ENCODE peak calls at places on chromosomes 7 and 10, in nine cellular contexts. One of them, this sample, is unnamed.

GRCh38 chr10:58254644-58255043 is 13.1 kb downstream of the IPMK start:
- DNase-seq in NB4: no peak
- DNase-seq in iris pigment epithelial cell: no peak
- DNase-seq in NCI-H2029 treated with DMSO at 0.1 percent for 48 hours: no peak
- DNase-seq in mammary epithelial cell: no peak
- DNase-seq in naive B cell: no peak
- DNase-seq in EL: no peak
- DNase-seq in activated naive CD4-positive, alpha-beta T cell: no peak
- DNase-seq in OCI-LY7: no peak
- DNase-seq in this sample: no peak

GRCh38 chr7:100908512-100908911 is 12.8 kb upstream of the ACHE start:
- DNase-seq in mammary epithelial cell: no peak
- DNase-seq in NCI-H2029 treated with DMSO at 0.1 percent for 48 hours: no peak
- DNase-seq in activated naive CD4-positive, alpha-beta T cell: no peak
- DNase-seq in naive B cell: no peak
- DNase-seq in OCI-LY7: no peak
- DNase-seq in NB4: no peak
- DNase-seq in iris pigment epithelial cell: no peak
- DNase-seq in EL: no peak
- DNase-seq in this sample: no peak

GRCh38 chr7:132939495-132939894 is 142.4 kb downstream of the CHCHD3 start:
- DNase-seq in EL: no peak
- DNase-seq in OCI-LY7: no peak
- DNase-seq in naive B cell: no peak
- DNase-seq in NB4: no peak
- DNase-seq in activated naive CD4-positive, alpha-beta T cell: no peak
- DNase-seq in NCI-H2029 treated with DMSO at 0.1 percent for 48 hours: peak
- DNase-seq in iris pigment epithelial cell: no peak
- DNase-seq in mammary epithelial cell: no peak
- DNase-seq in this sample: no peak

GRCh38 chr7:156752371-156753297 is 112.1 kb downstream of the RNF32 start:
- DNase-seq in OCI-LY7: no peak
- DNase-seq in iris pigment epithelial cell: peak
- DNase-seq in NB4: no peak
- DNase-seq in EL: no peak
- DNase-seq in activated naive CD4-positive, alpha-beta T cell: no peak
- DNase-seq in NCI-H2029 treated with DMSO at 0.1 percent for 48 hours: no peak
- DNase-seq in naive B cell: no peak
- DNase-seq in mammary epithelial cell: no peak
- DNase-seq in this sample: no peak

GRCh38 chr10:126216221-126216701 is 172.0 kb downstream of the ADAM12 start:
- DNase-seq in NB4: no peak
- DNase-seq in naive B cell: no peak
- DNase-seq in NCI-H2029 treated with DMSO at 0.1 percent for 48 hours: no peak
- DNase-seq in mammary epithelial cell: no peak
- DNase-seq in EL: peak
- DNase-seq in activated naive CD4-positive, alpha-beta T cell: no peak
- DNase-seq in iris pigment epithelial cell: no peak
- DNase-seq in OCI-LY7: no peak
- DNase-seq in this sample: no peak

GRCh38 chr7:102412548-102412947 is 16.4 kb downstream of the PRKRIP1 start:
- DNase-seq in NB4: peak
- DNase-seq in OCI-LY7: peak
- DNase-seq in EL: peak
- DNase-seq in mammary epithelial cell: no peak
- DNase-seq in naive B cell: no peak
- DNase-seq in activated naive CD4-positive, alpha-beta T cell: peak
- DNase-seq in iris pigment epithelial cell: peak
- DNase-seq in NCI-H2029 treated with DMSO at 0.1 percent for 48 hours: no peak
- DNase-seq in this sample: no peak

GRCh38 chr10:124307531-124308350 is 111.0 kb downstream of the OAT start:
- DNase-seq in mammary epithelial cell: no peak
- DNase-seq in OCI-LY7: no peak
- DNase-seq in naive B cell: no peak
- DNase-seq in EL: no peak
- DNase-seq in iris pigment epithelial cell: no peak
- DNase-seq in NB4: no peak
- DNase-seq in NCI-H2029 treated with DMSO at 0.1 percent for 48 hours: no peak
- DNase-seq in activated naive CD4-positive, alpha-beta T cell: no peak
- DNase-seq in this sample: peak

GRCh38 chr7:113968713-113969112 is 49.9 kb upstream of the PPP1R3A start:
- DNase-seq in OCI-LY7: no peak
- DNase-seq in NCI-H2029 treated with DMSO at 0.1 percent for 48 hours: no peak
- DNase-seq in naive B cell: no peak
- DNase-seq in NB4: no peak
- DNase-seq in activated naive CD4-positive, alpha-beta T cell: no peak
- DNase-seq in mammary epithelial cell: no peak
- DNase-seq in iris pigment epithelial cell: no peak
- DNase-seq in EL: no peak
- DNase-seq in this sample: no peak

GRCh38 chr10:64261092-64261491 is 739.9 kb downstream of the REEP3 start:
- DNase-seq in OCI-LY7: no peak
- DNase-seq in NCI-H2029 treated with DMSO at 0.1 percent for 48 hours: no peak
- DNase-seq in activated naive CD4-positive, alpha-beta T cell: no peak
- DNase-seq in EL: no peak
- DNase-seq in mammary epithelial cell: no peak
- DNase-seq in iris pigment epithelial cell: no peak
- DNase-seq in NB4: no peak
- DNase-seq in naive B cell: no peak
- DNase-seq in this sample: no peak

GRCh38 chr7:112014347-112014746 is 191.9 kb downstream of the DOCK4 start:
- DNase-seq in iris pigment epithelial cell: no peak
- DNase-seq in EL: no peak
- DNase-seq in NB4: no peak
- DNase-seq in activated naive CD4-positive, alpha-beta T cell: no peak
- DNase-seq in OCI-LY7: no peak
- DNase-seq in naive B cell: no peak
- DNase-seq in NCI-H2029 treated with DMSO at 0.1 percent for 48 hours: no peak
- DNase-seq in mammary epithelial cell: no peak
- DNase-seq in this sample: no peak

GRCh38 chr10:101828734-101829551 is 10.7 kb upstream of the OGA start:
- DNase-seq in EL: no peak
- DNase-seq in mammary epithelial cell: no peak
- DNase-seq in OCI-LY7: no peak
- DNase-seq in iris pigment epithelial cell: no peak
- DNase-seq in activated naive CD4-positive, alpha-beta T cell: no peak
- DNase-seq in NCI-H2029 treated with DMSO at 0.1 percent for 48 hours: no peak
- DNase-seq in NB4: no peak
- DNase-seq in naive B cell: no peak
- DNase-seq in this sample: peak

GRCh38 chr7:50273870-50274269 is 30.6 kb upstream of the IKZF1 start:
- DNase-seq in NCI-H2029 treated with DMSO at 0.1 percent for 48 hours: no peak
- DNase-seq in activated naive CD4-positive, alpha-beta T cell: no peak
- DNase-seq in OCI-LY7: no peak
- DNase-seq in NB4: peak
- DNase-seq in EL: no peak
- DNase-seq in iris pigment epithelial cell: no peak
- DNase-seq in mammary epithelial cell: no peak
- DNase-seq in naive B cell: no peak
- DNase-seq in this sample: no peak

GRCh38 chr10:8133146-8133545 is 78.7 kb downstream of the GATA3 start:
- DNase-seq in NB4: peak
- DNase-seq in iris pigment epithelial cell: no peak
- DNase-seq in naive B cell: no peak
- DNase-seq in mammary epithelial cell: peak
- DNase-seq in NCI-H2029 treated with DMSO at 0.1 percent for 48 hours: no peak
- DNase-seq in activated naive CD4-positive, alpha-beta T cell: no peak
- DNase-seq in OCI-LY7: no peak
- DNase-seq in EL: no peak
- DNase-seq in this sample: no peak

GRCh38 chr7:26190417-26190869 is 10.1 kb downstream of the HNRNPA2B1 start:
- DNase-seq in NB4: no peak
- DNase-seq in naive B cell: no peak
- DNase-seq in iris pigment epithelial cell: no peak
- DNase-seq in OCI-LY7: no peak
- DNase-seq in EL: no peak
- DNase-seq in mammary epithelial cell: no peak
- DNase-seq in activated naive CD4-positive, alpha-beta T cell: no peak
- DNase-seq in NCI-H2029 treated with DMSO at 0.1 percent for 48 hours: no peak
- DNase-seq in this sample: no peak

GRCh38 chr7:42065942-42066341 is 171.1 kb downstream of the GLI3 start:
- DNase-seq in mammary epithelial cell: no peak
- DNase-seq in NB4: no peak
- DNase-seq in iris pigment epithelial cell: peak
- DNase-seq in naive B cell: no peak
- DNase-seq in activated naive CD4-positive, alpha-beta T cell: no peak
- DNase-seq in NCI-H2029 treated with DMSO at 0.1 percent for 48 hours: no peak
- DNase-seq in OCI-LY7: no peak
- DNase-seq in EL: no peak
- DNase-seq in this sample: no peak

GRCh38 chr10:27285093-27285492 is 44.5 kb upstream of the ACBD5 start:
- DNase-seq in OCI-LY7: peak
- DNase-seq in naive B cell: no peak
- DNase-seq in NCI-H2029 treated with DMSO at 0.1 percent for 48 hours: no peak
- DNase-seq in NB4: peak
- DNase-seq in EL: peak
- DNase-seq in mammary epithelial cell: peak
- DNase-seq in iris pigment epithelial cell: peak
- DNase-seq in activated naive CD4-positive, alpha-beta T cell: peak
- DNase-seq in this sample: no peak

GRCh38 chr10:11975795-11976194 is 66.8 kb downstream of the UPF2 start:
- DNase-seq in iris pigment epithelial cell: no peak
- DNase-seq in OCI-LY7: no peak
- DNase-seq in NB4: no peak
- DNase-seq in mammary epithelial cell: peak
- DNase-seq in activated naive CD4-positive, alpha-beta T cell: no peak
- DNase-seq in naive B cell: no peak
- DNase-seq in NCI-H2029 treated with DMSO at 0.1 percent for 48 hours: no peak
- DNase-seq in EL: no peak
- DNase-seq in this sample: no peak

GRCh38 chr7:31134246-31135188 is 82.4 kb downstream of the ADCYAP1R1 start:
- DNase-seq in NCI-H2029 treated with DMSO at 0.1 percent for 48 hours: peak
- DNase-seq in iris pigment epithelial cell: peak
- DNase-seq in mammary epithelial cell: peak
- DNase-seq in naive B cell: peak
- DNase-seq in OCI-LY7: peak
- DNase-seq in NB4: peak
- DNase-seq in EL: peak
- DNase-seq in activated naive CD4-positive, alpha-beta T cell: no peak
- DNase-seq in this sample: peak

GRCh38 chr10:70778267-70778924 is 6.8 kb downstream of the TBATA start:
- DNase-seq in iris pigment epithelial cell: no peak
- DNase-seq in activated naive CD4-positive, alpha-beta T cell: no peak
- DNase-seq in OCI-LY7: no peak
- DNase-seq in naive B cell: no peak
- DNase-seq in mammary epithelial cell: no peak
- DNase-seq in EL: no peak
- DNase-seq in NB4: no peak
- DNase-seq in NCI-H2029 treated with DMSO at 0.1 percent for 48 hours: no peak
- DNase-seq in this sample: no peak

GRCh38 chr10:101158101-101159058 is 27.3 kb downstream of the TLX1 start:
- DNase-seq in EL: no peak
- DNase-seq in naive B cell: no peak
- DNase-seq in NCI-H2029 treated with DMSO at 0.1 percent for 48 hours: no peak
- DNase-seq in NB4: no peak
- DNase-seq in OCI-LY7: no peak
- DNase-seq in mammary epithelial cell: no peak
- DNase-seq in iris pigment epithelial cell: no peak
- DNase-seq in activated naive CD4-positive, alpha-beta T cell: no peak
- DNase-seq in this sample: no peak

GRCh38 chr10:63375859-63376258 is 89.9 kb downstream of the JMJD1C start:
- DNase-seq in iris pigment epithelial cell: peak
- DNase-seq in EL: no peak
- DNase-seq in mammary epithelial cell: no peak
- DNase-seq in NCI-H2029 treated with DMSO at 0.1 percent for 48 hours: no peak
- DNase-seq in naive B cell: no peak
- DNase-seq in OCI-LY7: no peak
- DNase-seq in NB4: no peak
- DNase-seq in activated naive CD4-positive, alpha-beta T cell: no peak
- DNase-seq in this sample: no peak

GRCh38 chr10:12504176-12504575 is 154.8 kb downstream of the CAMK1D start:
- DNase-seq in activated naive CD4-positive, alpha-beta T cell: no peak
- DNase-seq in NB4: no peak
- DNase-seq in EL: no peak
- DNase-seq in naive B cell: no peak
- DNase-seq in iris pigment epithelial cell: no peak
- DNase-seq in mammary epithelial cell: no peak
- DNase-seq in OCI-LY7: no peak
- DNase-seq in NCI-H2029 treated with DMSO at 0.1 percent for 48 hours: no peak
- DNase-seq in this sample: no peak

GRCh38 chr7:157962458-157963306 is 624.9 kb downstream of the PTPRN2 start:
- DNase-seq in NB4: no peak
- DNase-seq in NCI-H2029 treated with DMSO at 0.1 percent for 48 hours: no peak
- DNase-seq in mammary epithelial cell: no peak
- DNase-seq in activated naive CD4-positive, alpha-beta T cell: no peak
- DNase-seq in iris pigment epithelial cell: no peak
- DNase-seq in EL: no peak
- DNase-seq in naive B cell: no peak
- DNase-seq in OCI-LY7: no peak
- DNase-seq in this sample: no peak

GRCh38 chr7:28346972-28347371 is 65.3 kb upstream of the CREB5 start:
- DNase-seq in OCI-LY7: no peak
- DNase-seq in mammary epithelial cell: no peak
- DNase-seq in NB4: no peak
- DNase-seq in iris pigment epithelial cell: no peak
- DNase-seq in naive B cell: no peak
- DNase-seq in activated naive CD4-positive, alpha-beta T cell: no peak
- DNase-seq in NCI-H2029 treated with DMSO at 0.1 percent for 48 hours: no peak
- DNase-seq in EL: peak
- DNase-seq in this sample: no peak

GRCh38 chr7:1421946-1422345 is 37.3 kb downstream of the MICALL2 start:
- DNase-seq in EL: no peak
- DNase-seq in activated naive CD4-positive, alpha-beta T cell: no peak
- DNase-seq in NB4: no peak
- DNase-seq in OCI-LY7: no peak
- DNase-seq in naive B cell: no peak
- DNase-seq in iris pigment epithelial cell: no peak
- DNase-seq in mammary epithelial cell: no peak
- DNase-seq in NCI-H2029 treated with DMSO at 0.1 percent for 48 hours: no peak
- DNase-seq in this sample: no peak

GRCh38 chr7:1325646-1326510 is 93.2 kb downstream of the UNCX start:
- DNase-seq in NCI-H2029 treated with DMSO at 0.1 percent for 48 hours: no peak
- DNase-seq in OCI-LY7: no peak
- DNase-seq in mammary epithelial cell: no peak
- DNase-seq in naive B cell: no peak
- DNase-seq in iris pigment epithelial cell: no peak
- DNase-seq in EL: no peak
- DNase-seq in activated naive CD4-positive, alpha-beta T cell: no peak
- DNase-seq in NB4: no peak
- DNase-seq in this sample: no peak

GRCh38 chr7:144821069-144821468 is 14.8 kb downstream of the TPK1 start:
- DNase-seq in iris pigment epithelial cell: no peak
- DNase-seq in NCI-H2029 treated with DMSO at 0.1 percent for 48 hours: no peak
- DNase-seq in mammary epithelial cell: no peak
- DNase-seq in EL: no peak
- DNase-seq in NB4: no peak
- DNase-seq in naive B cell: no peak
- DNase-seq in OCI-LY7: no peak
- DNase-seq in activated naive CD4-positive, alpha-beta T cell: no peak
- DNase-seq in this sample: no peak

GRCh38 chr10:48775206-48775517 is 90.5 kb downstream of the WDFY4 start:
- DNase-seq in NB4: no peak
- DNase-seq in iris pigment epithelial cell: no peak
- DNase-seq in mammary epithelial cell: no peak
- DNase-seq in NCI-H2029 treated with DMSO at 0.1 percent for 48 hours: no peak
- DNase-seq in activated naive CD4-positive, alpha-beta T cell: no peak
- DNase-seq in OCI-LY7: no peak
- DNase-seq in naive B cell: no peak
- DNase-seq in EL: no peak
- DNase-seq in this sample: no peak

This sample was measured in ovary.